ENCODE peak calls at places on chromosome 12, in six cellular contexts. D is activated T-helper 1 cell treated with anti-CD3 and anti-CD28 coated beads, Interleukin-12 subunit alpha, Interleukin-12 subunit beta, Interleukin-2, Interleukin-4 antibody, amounts not matched to agents 30 ng/mL and 10 ng/mL and 1 ng/mL, durations not matched to agents 14 hours and 24 hours and 36 hours; U is activated B cell treated with CpG ODN at 0.5 μM for 24 hours; I is activated CD4-positive, alpha-beta T cell treated with anti-CD3 and anti-CD28 coated beads, Interleukin-2, amount 50 U/mL, for 24 hours; Y is bronchial epithelial cell; H is non-pigmented ciliary epithelial cell. O is an unnamed sample.

GRCh38 chr12:28652239-28652638 is 462.0 kb downstream of the CCDC91 start:
- DNase-seq in H (no peak), D (no peak), I (no peak), U (no peak), Y (no peak), O (no peak)

GRCh38 chr12:1880153-1880845 is 38.2 kb downstream of the CACNA2D4 start:
- DNase-seq in H (no peak), Y (no peak), U (no peak), D (no peak), I (no peak), O (no peak)

GRCh38 chr12:50032516-50033316 is 7.4 kb upstream of the RACGAP1 start:
- DNase-seq in Y (no peak), U (no peak), D (no peak), H (no peak), I (no peak), O (no peak)

GRCh38 chr12:68932123-68932700 is 759 bp downstream of the CPM start:
- DNase-seq in Y (no peak), H (no peak), U (no peak), D (peak), I (peak), O (peak)

GRCh38 chr12:71999795-72000194 is 61.1 kb downstream of the TPH2 start:
- DNase-seq in H (no peak), Y (peak), I (no peak), U (no peak), D (no peak), O (no peak)

GRCh38 chr12:131831635-131832041 is 3.4 kb downstream of the MMP17 start:
- DNase-seq in H (no peak), U (no peak), Y (peak), I (no peak), D (no peak), O (peak)

GRCh38 chr12:47102845-47103666 is 23.3 kb upstream of the AMIGO2 start:
- DNase-seq in H (no peak), U (no peak), D (no peak), Y (no peak), I (no peak), O (no peak)

GRCh38 chr12:108525681-108526080 is 10.6 kb downstream of the FICD start:
- DNase-seq in H (peak), Y (peak), D (no peak), I (no peak), U (no peak), O (no peak)

GRCh38 chr12:19373569-19373968 is 65.7 kb upstream of the AEBP2 start:
- DNase-seq in D (no peak), U (no peak), H (no peak), I (no peak), Y (peak), O (no peak)